ENCODE peak calls at places on chromosomes 1 and 21, in ten cellular contexts. R is ovary, K is psoas muscle, D is tibial artery, M is body of pancreas, O is kidney epithelial cell, L is lower lobe of right lung, W is IMR-90, J is BJ, X is fibroblast of the aortic adventitia. I is an unnamed sample.

GRCh38 chr1:36351222-36351977 is 28.0 kb upstream of the EVA1B start:
- DNase-seq in O (peak; percentile 83), X (peak; percentile 75), K (no peak), W (peak; percentile 86), M (no peak), R (no peak), J (peak; percentile 77), D (no peak), L (no peak), I (peak; percentile 63)

GRCh38 chr1:206074839-206075238 is 21.9 kb downstream of the RHEX start:
- DNase-seq in D (no peak), L (no peak), M (no peak), K (no peak), X (no peak), R (no peak), W (no peak), J (no peak), O (no peak), I (no peak)

GRCh38 chr1:62318320-62318755 is 896 bp downstream of the KANK4 start:
- DNase-seq in D (no peak), K (no peak), J (no peak), W (no peak), R (no peak), L (no peak), O (no peak), M (peak; percentile 66), X (no peak), I (no peak)

GRCh38 chr1:82921759-82922158 is 1077.2 kb downstream of the TTLL7 start:
- DNase-seq in M (no peak), L (no peak), K (no peak), D (no peak), J (no peak), X (no peak), R (no peak), O (no peak), W (no peak), I (no peak)

GRCh38 chr1:153346067-153346723 is 2.4 kb downstream of the PGLYRP4 start:
- DNase-seq in W (no peak), L (no peak), R (no peak), O (no peak), M (no peak), X (no peak), J (no peak), D (no peak), K (no peak), I (no peak)

GRCh38 chr1:227094249-227094966 is 154.3 kb downstream of the COQ8A start:
- DNase-seq in J (no peak), K (no peak), X (no peak), R (no peak), L (no peak), D (no peak), W (no peak), M (peak; percentile 51), O (no peak), I (peak; percentile 18)

GRCh38 chr1:52444465-52444864 is 40.1 kb downstream of the PRPF38A start:
- DNase-seq in D (no peak), J (no peak), O (no peak), M (no peak), K (no peak), X (no peak), W (no peak), L (no peak), R (no peak), I (no peak)

GRCh38 chr21:43278766-43279577 is 110.2 kb downstream of the CRYAA start:
- DNase-seq in D (no peak), O (no peak), L (peak; percentile 34), K (no peak), X (no peak), J (no peak), M (no peak), R (no peak), W (no peak), I (no peak)

GRCh38 chr1:161119379-161120061 is 1.6 kb downstream of the NIT1 start:
- DNase-seq in M (peak; percentile 75), L (no peak), X (peak; percentile 75), J (no peak), K (no peak), D (no peak), R (no peak), W (peak; percentile 75), O (no peak), I (peak; percentile 71)
- H3K4me3 ChIP-seq in M (no peak overlapping the region), L (peak overlapping the region; percentile 83), X (peak overlapping the region; percentile 89), J (no peak overlapping the region), K (peak overlapping the region; percentile 83), D (peak overlapping the region; percentile 93), R (no peak overlapping the region), W (no peak overlapping the region), O (no peak overlapping the region), I (peak overlapping the region; percentile 86)

GRCh38 chr1:184494929-184495328 is 108.1 kb downstream of the C1orf21 start:
- DNase-seq in M (no peak), O (no peak), W (no peak), J (no peak), X (no peak), R (no peak), D (no peak), L (no peak), K (no peak), I (no peak)

GRCh38 chr1:184493987-184494388 is 107.2 kb downstream of the C1orf21 start:
- DNase-seq in X (no peak), W (no peak), K (peak; percentile 49), O (no peak), L (no peak), R (no peak), D (no peak), M (no peak), J (no peak), I (no peak)

GRCh38 chr1:184499626-184500025 is 112.8 kb downstream of the C1orf21 start:
- DNase-seq in D (no peak), R (no peak), O (no peak), J (no peak), L (no peak), K (no peak), W (peak; percentile 61), X (peak; percentile 22), M (no peak), I (no peak)

GRCh38 chr1:184502154-184502553 is 115.3 kb downstream of the C1orf21 start:
- DNase-seq in L (no peak), W (no peak), D (no peak), M (no peak), J (no peak), O (no peak), X (no peak), R (no peak), K (no peak), I (no peak)

DNA sequence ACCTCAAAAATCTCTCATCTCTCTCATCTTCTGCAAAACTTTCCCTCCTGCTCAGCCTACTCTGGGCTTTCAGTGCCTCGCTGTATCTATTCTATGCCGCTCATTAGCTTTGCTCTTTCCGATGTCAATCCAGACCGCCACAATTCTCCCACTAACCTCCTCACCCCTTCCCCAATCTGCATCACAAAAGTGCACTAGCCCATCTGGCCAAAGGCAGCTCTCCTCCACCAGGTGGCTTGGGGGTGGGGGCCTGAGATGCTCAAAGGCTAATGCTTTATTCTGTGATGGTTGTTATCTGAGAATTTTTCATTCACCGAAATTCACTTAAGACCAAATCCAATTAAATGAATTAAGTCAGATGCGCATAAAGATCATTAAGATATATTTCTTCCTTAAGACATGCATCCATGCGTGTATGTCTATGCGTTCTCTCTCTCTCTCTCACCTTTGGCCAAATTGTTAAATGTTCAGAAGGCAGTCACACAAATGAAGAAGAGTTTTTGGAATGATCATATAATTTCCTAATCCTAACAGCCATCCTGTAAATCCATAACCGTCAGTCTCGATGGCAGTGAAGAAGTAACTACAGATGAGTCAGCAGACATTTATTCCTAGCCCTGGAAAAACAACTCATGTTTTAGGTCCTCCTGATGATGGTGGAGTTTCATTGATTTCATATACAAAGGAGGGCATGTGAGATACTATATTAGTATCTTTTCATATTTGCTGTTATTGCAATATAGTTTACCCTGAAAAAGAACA is 111.3 kb downstream of the C1orf21 start:
- DNase-seq in R (no peak), D (no peak), K (no peak), W (no peak), L (no peak), M (no peak), X (no peak), J (no peak), O (no peak), I (no peak)
- TF ChIP-seq CTCF in R (no peak), D (no peak), K (no peak), W (no peak), L (no peak), M (no peak), X (no peak), J (no peak), O (no peak), I (peak; percentile 15)

GRCh38 chr1:3079381-3080093 is 10.5 kb downstream of the PRDM16 start:
- DNase-seq in W (no peak), L (no peak), X (no peak), M (no peak), K (no peak), D (no peak), R (no peak), O (no peak), J (no peak), I (no peak)
- H3K4me3 ChIP-seq in W (no peak overlapping the region), L (no peak overlapping the region), X (no peak overlapping the region), M (no peak overlapping the region), K (no peak overlapping the region), D (peak overlapping the region; percentile 33), R (no peak overlapping the region), O (no peak overlapping the region), J (no peak overlapping the region), I (no peak overlapping the region)

DNA sequence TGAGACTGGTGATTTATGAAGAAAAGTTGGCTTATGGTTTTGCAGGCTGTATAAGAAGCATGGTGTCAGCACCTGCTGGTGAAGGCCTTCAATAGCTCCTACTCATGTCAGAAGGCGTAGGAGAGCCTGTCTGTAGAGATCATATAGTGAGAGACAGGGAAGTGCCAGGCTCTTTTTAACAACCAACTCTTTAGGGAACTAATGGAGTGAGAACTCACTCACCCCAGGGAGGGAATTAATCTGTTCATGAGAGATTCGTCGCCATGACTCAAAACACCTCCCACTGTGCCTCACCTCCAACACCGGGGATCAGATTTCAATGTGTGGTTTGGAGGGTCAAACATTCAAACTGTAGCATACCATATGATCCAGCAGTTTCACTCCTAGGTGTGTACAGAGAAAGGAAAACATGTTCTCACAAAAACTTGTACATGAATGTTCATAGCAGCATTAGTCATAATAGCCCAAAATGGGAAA is 72.6 kb downstream of the TTC3 start:
- DNase-seq in J (no peak), D (no peak), W (peak; percentile 76), L (no peak), O (peak; percentile 18), K (no peak), R (no peak), M (no peak), X (peak; percentile 7), I (no peak)
- TF ChIP-seq CTCF in J (no peak), D (no peak), W (no peak), L (no peak), O (no peak), K (no peak), R (no peak), M (no peak), X (no peak), I (no peak)